ENCODE peak calls at places on chromosomes 5 and 9, in seven cellular contexts. One of them, this sample, is unnamed.

GRCh38 chr5:51373880-51374523 is 9.2 kb upstream of the ISL1 start:
- DNase-seq in HepG2: no peak
- DNase-seq in HCT116: no peak
- DNase-seq in H1: no peak
- DNase-seq in GM12878: no peak
- DNase-seq in SK-N-SH: peak; percentile 20
- DNase-seq in K562: no peak
- DNase-seq in this sample: no peak

GRCh38 chr5:38207343-38207742 is 51.0 kb upstream of the EGFLAM start:
- DNase-seq in HepG2: peak; percentile 16
- DNase-seq in HCT116: peak; percentile 31
- DNase-seq in H1: no peak
- DNase-seq in GM12878: no peak
- DNase-seq in SK-N-SH: no peak
- DNase-seq in K562: no peak
- DNase-seq in this sample: peak; percentile 54

GRCh38 chr9:89923961-89924504 is 319.2 kb downstream of the GADD45G start:
- DNase-seq in HepG2: peak; percentile 72
- DNase-seq in HCT116: no peak
- DNase-seq in H1: no peak
- DNase-seq in GM12878: no peak
- DNase-seq in SK-N-SH: no peak
- DNase-seq in K562: peak; percentile 1
- DNase-seq in this sample: no peak

GRCh38 chr5:34522599-34523381 is 133.3 kb upstream of the RAI14 start:
- DNase-seq in HepG2: peak; percentile 65
- DNase-seq in HCT116: peak; percentile 71
- DNase-seq in H1: peak; percentile 89
- DNase-seq in GM12878: no peak
- DNase-seq in SK-N-SH: peak; percentile 64
- DNase-seq in K562: peak; percentile 88
- DNase-seq in this sample: peak; percentile 81

GRCh38 chr9:127061411-127061810 is 61.0 kb downstream of the ANGPTL2 start:
- DNase-seq in HepG2: no peak
- DNase-seq in HCT116: no peak
- DNase-seq in H1: no peak
- DNase-seq in GM12878: no peak
- DNase-seq in SK-N-SH: no peak
- DNase-seq in K562: no peak
- DNase-seq in this sample: no peak

GRCh38 chr9:18821794-18822193 is 211.2 kb downstream of the SAXO1 start:
- DNase-seq in HepG2: peak; percentile 35
- DNase-seq in HCT116: no peak
- DNase-seq in H1: no peak
- DNase-seq in GM12878: no peak
- DNase-seq in SK-N-SH: no peak
- DNase-seq in K562: peak; percentile 3
- DNase-seq in this sample: no peak

GRCh38 chr9:28270156-28270555 is 696.9 kb upstream of the C9orf72 start:
- DNase-seq in HepG2: no peak
- DNase-seq in HCT116: no peak
- DNase-seq in H1: no peak
- DNase-seq in GM12878: no peak
- DNase-seq in SK-N-SH: no peak
- DNase-seq in K562: no peak
- DNase-seq in this sample: no peak

GRCh38 chr9:74908665-74909064 is 20.9 kb upstream of the TRPM6 start:
- DNase-seq in HepG2: no peak
- DNase-seq in HCT116: no peak
- DNase-seq in H1: no peak
- DNase-seq in GM12878: no peak
- DNase-seq in SK-N-SH: no peak
- DNase-seq in K562: no peak
- DNase-seq in this sample: no peak

GRCh38 chr5:14739538-14739937 is 75.0 kb downstream of the OTULIN start:
- DNase-seq in HepG2: no peak
- DNase-seq in HCT116: no peak
- DNase-seq in H1: no peak
- DNase-seq in GM12878: no peak
- DNase-seq in SK-N-SH: no peak
- DNase-seq in K562: no peak
- DNase-seq in this sample: no peak

GRCh38 chr9:110444911-110445310 is 107.2 kb upstream of the TXNDC8 start:
- DNase-seq in HepG2: no peak
- DNase-seq in HCT116: no peak
- DNase-seq in H1: no peak
- DNase-seq in GM12878: no peak
- DNase-seq in SK-N-SH: no peak
- DNase-seq in K562: no peak
- DNase-seq in this sample: no peak

GRCh38 chr9:122120672-122121071 is 27.6 kb upstream of the TTLL11 start:
- DNase-seq in HepG2: no peak
- DNase-seq in HCT116: no peak
- DNase-seq in H1: no peak
- DNase-seq in GM12878: no peak
- DNase-seq in SK-N-SH: no peak
- DNase-seq in K562: no peak
- DNase-seq in this sample: no peak

GRCh38 chr9:133332381-133332730 is 3.6 kb downstream of the SURF6 start:
- DNase-seq in HepG2: no peak
- DNase-seq in HCT116: no peak
- DNase-seq in H1: no peak
- DNase-seq in GM12878: no peak
- DNase-seq in SK-N-SH: no peak
- DNase-seq in K562: peak; percentile 0
- DNase-seq in this sample: no peak

GRCh38 chr9:133335924-133336811 is at the start of gene SURF6:
- DNase-seq in HepG2: peak; percentile 78
- DNase-seq in HCT116: peak; percentile 81
- DNase-seq in H1: peak; percentile 64
- DNase-seq in GM12878: peak; percentile 69
- DNase-seq in SK-N-SH: peak; percentile 96
- DNase-seq in K562: peak; percentile 97
- DNase-seq in this sample: peak; percentile 85

GRCh38 chr9:133333566-133333965 is 2.4 kb downstream of the SURF6 start:
- DNase-seq in HepG2: no peak
- DNase-seq in HCT116: no peak
- DNase-seq in H1: no peak
- DNase-seq in GM12878: no peak
- DNase-seq in SK-N-SH: no peak
- DNase-seq in K562: no peak
- DNase-seq in this sample: no peak

GRCh38 chr9:133333011-133333410 is 3.0 kb downstream of the SURF6 start:
- DNase-seq in HepG2: no peak
- DNase-seq in HCT116: no peak
- DNase-seq in H1: no peak
- DNase-seq in GM12878: no peak
- DNase-seq in SK-N-SH: no peak
- DNase-seq in K562: no peak
- DNase-seq in this sample: no peak

GRCh38 chr9:133334161-133334560 is 1.8 kb downstream of the SURF6 start:
- DNase-seq in HepG2: no peak
- DNase-seq in HCT116: no peak
- DNase-seq in H1: peak; percentile 67
- DNase-seq in GM12878: no peak
- DNase-seq in SK-N-SH: no peak
- DNase-seq in K562: no peak
- DNase-seq in this sample: no peak
- TF ChIP-seq JUND in HepG2: no peak
- TF ChIP-seq JUND in HCT116: no peak
- TF ChIP-seq JUND in H1: no peak
- TF ChIP-seq JUND in GM12878: no peak
- TF ChIP-seq JUND in SK-N-SH: no peak
- TF ChIP-seq JUND in K562: no peak
- TF ChIP-seq JUND in this sample: no peak

DNA sequence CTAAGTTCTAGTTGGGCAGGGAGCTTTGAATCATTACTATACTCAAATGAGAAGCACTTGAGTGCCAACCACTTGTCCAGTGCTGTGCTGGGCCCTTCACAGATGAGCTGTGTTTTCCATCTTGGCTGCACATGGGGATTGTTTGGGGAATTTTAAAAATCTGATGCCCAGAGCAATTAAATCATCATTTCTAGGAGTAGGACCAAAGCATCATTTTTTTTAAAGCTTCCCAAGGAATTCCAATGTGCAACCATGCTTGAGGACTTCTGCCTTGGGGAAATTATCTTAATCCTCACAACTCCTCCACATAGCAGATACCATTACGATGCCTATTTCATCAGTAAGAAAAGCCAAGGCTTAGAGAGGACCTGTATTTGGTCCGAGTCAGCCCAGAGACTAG is 131.4 kb downstream of the TMEM174 start:
- DNase-seq in HepG2: no peak
- DNase-seq in HCT116: no peak
- DNase-seq in H1: no peak
- DNase-seq in GM12878: no peak
- DNase-seq in SK-N-SH: no peak
- DNase-seq in K562: no peak
- DNase-seq in this sample: no peak
- TF ChIP-seq JUND in HepG2: no peak
- TF ChIP-seq JUND in HCT116: no peak
- TF ChIP-seq JUND in H1: no peak
- TF ChIP-seq JUND in GM12878: no peak
- TF ChIP-seq JUND in SK-N-SH: no peak
- TF ChIP-seq JUND in K562: no peak
- TF ChIP-seq JUND in this sample: no peak

DNA sequence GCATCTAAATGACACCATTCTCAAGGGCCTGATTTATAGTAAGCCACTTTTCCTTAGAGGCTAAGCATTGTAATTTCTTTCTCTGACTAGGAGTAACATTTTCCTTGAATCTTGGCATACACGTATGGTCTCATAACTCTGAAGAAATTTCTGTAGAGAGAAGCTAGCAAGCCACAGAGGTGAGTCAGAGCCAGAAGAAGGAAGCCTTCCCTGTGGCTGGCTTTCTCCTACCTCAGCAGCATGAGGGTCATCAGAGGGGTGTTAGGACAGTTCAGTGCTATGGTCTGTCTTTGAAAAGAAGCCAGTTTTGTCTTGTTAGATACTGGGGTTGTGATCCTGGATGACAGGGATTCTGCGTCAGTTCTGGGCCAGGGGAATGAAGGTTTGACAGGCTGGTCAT is 3.2 kb downstream of the SNX30 start:
- DNase-seq in HepG2: no peak
- DNase-seq in HCT116: peak; percentile 36
- DNase-seq in H1: no peak
- DNase-seq in GM12878: no peak
- DNase-seq in SK-N-SH: no peak
- DNase-seq in K562: no peak
- DNase-seq in this sample: no peak
- TF ChIP-seq JUND in HepG2: no peak
- TF ChIP-seq JUND in HCT116: peak; percentile 26
- TF ChIP-seq JUND in H1: no peak
- TF ChIP-seq JUND in GM12878: no peak
- TF ChIP-seq JUND in SK-N-SH: peak; percentile 73
- TF ChIP-seq JUND in K562: no peak
- TF ChIP-seq JUND in this sample: no peak

GRCh38 chr9:80797841-80798688 is 891.3 kb downstream of the TLE1 start:
- DNase-seq in HepG2: no peak
- DNase-seq in HCT116: no peak
- DNase-seq in H1: no peak
- DNase-seq in GM12878: no peak
- DNase-seq in SK-N-SH: peak; percentile 63
- DNase-seq in K562: no peak
- DNase-seq in this sample: no peak
- TF ChIP-seq JUND in HepG2: no peak
- TF ChIP-seq JUND in HCT116: no peak
- TF ChIP-seq JUND in H1: no peak
- TF ChIP-seq JUND in GM12878: no peak
- TF ChIP-seq JUND in SK-N-SH: no peak
- TF ChIP-seq JUND in K562: no peak
- TF ChIP-seq JUND in this sample: no peak

GRCh38 chr5:40431734-40432133 is 248.0 kb upstream of the PTGER4 start:
- DNase-seq in HepG2: no peak
- DNase-seq in HCT116: no peak
- DNase-seq in H1: no peak
- DNase-seq in GM12878: no peak
- DNase-seq in SK-N-SH: no peak
- DNase-seq in K562: no peak
- DNase-seq in this sample: no peak

GRCh38 chr5:40428815-40429214 is 250.9 kb upstream of the PTGER4 start:
- DNase-seq in HepG2: no peak
- DNase-seq in HCT116: no peak
- DNase-seq in H1: no peak
- DNase-seq in GM12878: no peak
- DNase-seq in SK-N-SH: no peak
- DNase-seq in K562: no peak
- DNase-seq in this sample: no peak

GRCh38 chr5:40428129-40428528 is 251.6 kb upstream of the PTGER4 start:
- DNase-seq in HepG2: no peak
- DNase-seq in HCT116: no peak
- DNase-seq in H1: no peak
- DNase-seq in GM12878: no peak
- DNase-seq in SK-N-SH: no peak
- DNase-seq in K562: no peak
- DNase-seq in this sample: no peak

GRCh38 chr5:40430112-40430725 is 249.5 kb upstream of the PTGER4 start:
- DNase-seq in HepG2: no peak
- DNase-seq in HCT116: no peak
- DNase-seq in H1: no peak
- DNase-seq in GM12878: no peak
- DNase-seq in SK-N-SH: no peak
- DNase-seq in K562: no peak
- DNase-seq in this sample: no peak

DNA sequence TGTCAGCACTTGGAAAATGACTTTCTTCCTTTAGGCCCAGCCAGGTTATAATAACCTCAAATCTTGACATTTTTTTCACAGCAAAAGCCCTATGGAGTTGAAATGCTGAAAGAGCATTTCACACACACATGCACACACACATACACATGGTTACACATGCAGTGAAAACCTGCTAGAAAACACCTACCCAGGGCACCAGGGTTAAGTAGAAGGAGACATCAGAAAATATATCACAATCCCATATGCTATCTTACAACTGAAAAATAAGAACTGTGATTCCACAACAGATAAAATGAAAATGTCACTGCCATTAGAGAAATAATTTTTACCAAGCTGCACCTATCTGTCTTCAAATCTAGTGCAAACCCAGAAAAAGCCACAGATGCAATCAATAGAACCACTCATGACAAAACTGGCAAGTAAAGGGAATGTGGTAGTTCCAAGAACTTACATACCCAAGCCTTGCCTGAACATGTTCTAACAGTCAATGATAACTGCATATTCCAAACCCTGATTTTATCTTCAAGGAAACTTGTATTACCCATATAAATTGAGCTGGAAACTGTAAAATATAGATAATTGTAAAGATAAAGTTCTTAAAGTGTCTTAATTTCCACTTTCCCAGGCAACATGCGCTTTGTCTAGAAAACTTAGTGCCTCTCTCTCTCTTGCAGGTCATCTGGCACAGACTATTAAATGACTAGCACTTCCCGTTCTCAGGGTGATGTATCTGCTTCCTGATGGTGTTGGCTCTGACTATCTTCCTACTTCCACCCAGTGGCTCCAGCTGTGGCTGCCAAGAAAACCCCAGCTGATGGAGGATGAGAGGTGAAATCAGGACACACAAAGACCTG is 250.2 kb upstream of the PTGER4 start:
- DNase-seq in HepG2: no peak
- DNase-seq in HCT116: no peak
- DNase-seq in H1: no peak
- DNase-seq in GM12878: no peak
- DNase-seq in SK-N-SH: no peak
- DNase-seq in K562: no peak
- DNase-seq in this sample: no peak
- TF ChIP-seq JUND in HepG2: no peak
- TF ChIP-seq JUND in HCT116: no peak
- TF ChIP-seq JUND in H1: no peak
- TF ChIP-seq JUND in GM12878: no peak
- TF ChIP-seq JUND in SK-N-SH: no peak
- TF ChIP-seq JUND in K562: no peak
- TF ChIP-seq JUND in this sample: peak; percentile 61